ENCODE peak calls at places on chromosomes 12 and 14, in eight cellular contexts. One of them, this sample, is unnamed. For H3K4me1, the result is how much of the 10 kb centered on the place peaks cover.

GRCh38 chr14:74290415-74290814 is 12.3 kb downstream of the ABCD4 start:
- DNase-seq in stomach: no peak
- DNase-seq in IMR-90: peak
- DNase-seq in body of pancreas: no peak
- DNase-seq in CD8-positive, alpha-beta T cell: no peak
- DNase-seq in colonic mucosa: no peak
- DNase-seq in pancreas: no peak
- DNase-seq in uterus: no peak
- DNase-seq in this sample: no peak

GRCh38 chr14:52949711-52950409 is 990 bp downstream of the FERMT2 start:
- DNase-seq in colonic mucosa: no peak
- DNase-seq in CD8-positive, alpha-beta T cell: no peak
- DNase-seq in uterus: peak
- DNase-seq in IMR-90: peak
- DNase-seq in body of pancreas: no peak
- DNase-seq in pancreas: no peak
- DNase-seq in stomach: no peak
- DNase-seq in this sample: no peak

GRCh38 chr12:96261557-96261956 is 67.4 kb downstream of the ELK3 start:
- DNase-seq in colonic mucosa: no peak
- DNase-seq in uterus: no peak
- DNase-seq in stomach: no peak
- DNase-seq in CD8-positive, alpha-beta T cell: no peak
- DNase-seq in pancreas: no peak
- DNase-seq in IMR-90: peak
- DNase-seq in body of pancreas: no peak
- DNase-seq in this sample: no peak

GRCh38 chr12:126493366-126494108 is 1428.3 kb downstream of the AACS start:
- DNase-seq in IMR-90: no peak
- DNase-seq in colonic mucosa: no peak
- DNase-seq in pancreas: no peak
- DNase-seq in CD8-positive, alpha-beta T cell: no peak
- DNase-seq in uterus: no peak
- DNase-seq in body of pancreas: no peak
- DNase-seq in stomach: no peak
- DNase-seq in this sample: no peak

GRCh38 chr12:127145543-127145928 is 1121.4 kb upstream of the TMEM132C start:
- DNase-seq in uterus: no peak
- DNase-seq in pancreas: no peak
- DNase-seq in body of pancreas: no peak
- DNase-seq in CD8-positive, alpha-beta T cell: no peak
- DNase-seq in stomach: no peak
- DNase-seq in colonic mucosa: no peak
- DNase-seq in IMR-90: no peak
- DNase-seq in this sample: no peak

GRCh38 chr12:84508325-84508861 is 404.2 kb downstream of the SLC6A15 start:
- DNase-seq in IMR-90: peak
- DNase-seq in colonic mucosa: peak
- DNase-seq in CD8-positive, alpha-beta T cell: no peak
- DNase-seq in body of pancreas: no peak
- DNase-seq in stomach: no peak
- DNase-seq in pancreas: no peak
- DNase-seq in uterus: peak
- DNase-seq in this sample: no peak

GRCh38 chr14:77040309-77040994 is 11.9 kb upstream of the IRF2BPL start:
- DNase-seq in stomach: peak
- DNase-seq in body of pancreas: peak
- DNase-seq in pancreas: peak
- DNase-seq in uterus: peak
- DNase-seq in CD8-positive, alpha-beta T cell: peak
- DNase-seq in IMR-90: peak
- DNase-seq in colonic mucosa: peak
- DNase-seq in this sample: peak

GRCh38 chr12:71565568-71565967 is 98.1 kb downstream of the ZFC3H1 start:
- DNase-seq in IMR-90: no peak
- DNase-seq in uterus: no peak
- DNase-seq in body of pancreas: no peak
- DNase-seq in stomach: no peak
- DNase-seq in CD8-positive, alpha-beta T cell: no peak
- DNase-seq in colonic mucosa: no peak
- DNase-seq in pancreas: no peak
- DNase-seq in this sample: no peak

DNA sequence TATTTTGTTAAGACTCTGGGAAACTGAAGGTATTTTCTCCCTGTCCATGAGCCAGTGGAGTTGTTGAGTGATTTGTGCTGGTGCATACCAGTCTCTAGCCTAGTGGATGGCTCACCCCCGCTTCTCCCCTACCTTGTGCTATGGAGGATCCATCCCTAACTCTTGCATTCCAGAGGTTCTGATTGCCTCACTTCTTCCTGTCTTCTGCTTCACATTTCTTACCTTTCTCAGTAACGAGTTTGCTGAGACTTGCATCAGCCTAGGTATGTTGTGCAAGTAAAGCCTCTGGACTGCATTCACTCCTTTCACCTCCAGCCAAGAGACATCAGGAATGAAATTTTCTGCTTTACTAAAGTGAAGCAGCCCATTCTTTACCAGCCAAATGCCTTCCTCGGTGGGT is 391.5 kb downstream of the ZFP36L1 start:
- DNase-seq in body of pancreas: no peak
- DNase-seq in pancreas: no peak
- DNase-seq in stomach: no peak
- DNase-seq in colonic mucosa: no peak
- DNase-seq in CD8-positive, alpha-beta T cell: no peak
- DNase-seq in uterus: no peak
- DNase-seq in IMR-90: peak
- DNase-seq in this sample: no peak
- H3K27ac ChIP-seq in body of pancreas: no peak
- H3K27ac ChIP-seq in pancreas: no peak
- H3K27ac ChIP-seq in stomach: peak
- H3K27ac ChIP-seq in colonic mucosa: no peak
- H3K27ac ChIP-seq in CD8-positive, alpha-beta T cell: no peak
- H3K27ac ChIP-seq in uterus: peak
- H3K27ac ChIP-seq in IMR-90: no peak
- H3K27ac ChIP-seq in this sample: peak

GRCh38 chr14:58270628-58271027 is 26.0 kb downstream of the PSMA3 start:
- DNase-seq in stomach: no peak
- DNase-seq in body of pancreas: no peak
- DNase-seq in pancreas: no peak
- DNase-seq in colonic mucosa: no peak
- DNase-seq in CD8-positive, alpha-beta T cell: no peak
- DNase-seq in uterus: no peak
- DNase-seq in IMR-90: peak
- DNase-seq in this sample: no peak

GRCh38 chr14:58276208-58276607 is 22.1 kb upstream of the ARID4A start:
- DNase-seq in colonic mucosa: no peak
- DNase-seq in stomach: no peak
- DNase-seq in body of pancreas: no peak
- DNase-seq in pancreas: no peak
- DNase-seq in IMR-90: no peak
- DNase-seq in CD8-positive, alpha-beta T cell: no peak
- DNase-seq in uterus: no peak
- DNase-seq in this sample: no peak

GRCh38 chr14:58275527-58276190 is 22.7 kb upstream of the ARID4A start:
- DNase-seq in pancreas: no peak
- DNase-seq in body of pancreas: no peak
- DNase-seq in uterus: no peak
- DNase-seq in IMR-90: no peak
- DNase-seq in stomach: no peak
- DNase-seq in colonic mucosa: no peak
- DNase-seq in CD8-positive, alpha-beta T cell: no peak
- DNase-seq in this sample: no peak

GRCh38 chr14:58278177-58278576 is 20.2 kb upstream of the ARID4A start:
- DNase-seq in IMR-90: no peak
- DNase-seq in colonic mucosa: no peak
- DNase-seq in stomach: no peak
- DNase-seq in CD8-positive, alpha-beta T cell: no peak
- DNase-seq in uterus: no peak
- DNase-seq in body of pancreas: no peak
- DNase-seq in pancreas: no peak
- DNase-seq in this sample: no peak

DNA sequence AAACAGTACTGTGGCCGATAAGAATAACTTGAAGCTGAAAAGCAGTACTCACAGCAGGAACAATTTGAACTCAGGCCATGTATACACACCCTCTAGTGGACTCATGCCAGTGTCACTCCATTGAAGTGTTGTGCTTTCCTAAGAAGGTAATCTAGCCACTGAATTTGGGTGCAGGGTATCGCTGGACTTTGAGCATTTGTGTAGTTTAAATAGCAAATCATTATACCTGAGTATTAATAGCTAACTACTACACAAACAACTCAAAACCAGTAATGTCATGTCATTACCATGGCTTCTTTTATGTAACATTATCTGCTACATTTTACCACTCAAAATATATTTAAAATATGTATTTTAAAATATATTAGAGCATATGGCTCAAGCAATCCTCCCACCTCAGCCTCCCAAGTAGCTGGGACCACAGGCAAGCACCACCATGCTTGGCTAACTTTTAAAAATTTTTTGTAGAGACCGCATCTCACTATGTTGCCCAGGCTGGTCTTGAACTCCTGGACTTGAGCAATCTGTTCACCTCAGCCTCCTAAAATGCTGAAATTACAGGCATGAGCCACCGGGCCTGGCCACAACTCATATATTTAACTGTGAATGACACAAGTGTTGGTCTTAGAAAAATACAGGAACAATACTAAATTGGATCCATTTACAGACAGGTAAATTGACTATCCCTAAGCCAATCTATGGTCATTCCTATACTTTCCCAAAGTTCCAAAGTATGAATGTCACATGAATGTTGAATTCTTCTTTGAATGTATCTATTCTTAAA is 25.6 kb upstream of the ARID4A start:
- DNase-seq in colonic mucosa: peak
- DNase-seq in body of pancreas: peak
- DNase-seq in IMR-90: peak
- DNase-seq in CD8-positive, alpha-beta T cell: no peak
- DNase-seq in stomach: peak
- DNase-seq in pancreas: peak
- DNase-seq in uterus: no peak
- DNase-seq in this sample: no peak
- TF ChIP-seq CTCF in colonic mucosa: peak
- TF ChIP-seq CTCF in body of pancreas: no peak
- TF ChIP-seq CTCF in IMR-90: peak
- TF ChIP-seq CTCF in CD8-positive, alpha-beta T cell: no peak
- TF ChIP-seq CTCF in stomach: no peak
- TF ChIP-seq CTCF in pancreas: no peak
- TF ChIP-seq CTCF in uterus: no peak
- TF ChIP-seq CTCF in this sample: no peak

GRCh38 chr14:25001096-25001982 is 48.6 kb downstream of the STXBP6 start:
- DNase-seq in stomach: no peak
- DNase-seq in CD8-positive, alpha-beta T cell: no peak
- DNase-seq in IMR-90: peak
- DNase-seq in body of pancreas: no peak
- DNase-seq in colonic mucosa: no peak
- DNase-seq in uterus: no peak
- DNase-seq in pancreas: no peak
- DNase-seq in this sample: no peak

GRCh38 chr14:25006961-25007795 is 42.8 kb downstream of the STXBP6 start:
- DNase-seq in CD8-positive, alpha-beta T cell: no peak
- DNase-seq in uterus: no peak
- DNase-seq in stomach: no peak
- DNase-seq in pancreas: no peak
- DNase-seq in colonic mucosa: no peak
- DNase-seq in IMR-90: peak
- DNase-seq in body of pancreas: no peak
- DNase-seq in this sample: no peak

GRCh38 chr14:25004389-25004809 is 45.5 kb downstream of the STXBP6 start:
- DNase-seq in uterus: no peak
- DNase-seq in body of pancreas: no peak
- DNase-seq in pancreas: no peak
- DNase-seq in CD8-positive, alpha-beta T cell: no peak
- DNase-seq in stomach: no peak
- DNase-seq in colonic mucosa: no peak
- DNase-seq in IMR-90: no peak
- DNase-seq in this sample: no peak

GRCh38 chr14:25006031-25006430 is 43.9 kb downstream of the STXBP6 start:
- DNase-seq in CD8-positive, alpha-beta T cell: no peak
- DNase-seq in body of pancreas: no peak
- DNase-seq in colonic mucosa: no peak
- DNase-seq in stomach: no peak
- DNase-seq in uterus: no peak
- DNase-seq in pancreas: no peak
- DNase-seq in IMR-90: no peak
- DNase-seq in this sample: no peak

DNA sequence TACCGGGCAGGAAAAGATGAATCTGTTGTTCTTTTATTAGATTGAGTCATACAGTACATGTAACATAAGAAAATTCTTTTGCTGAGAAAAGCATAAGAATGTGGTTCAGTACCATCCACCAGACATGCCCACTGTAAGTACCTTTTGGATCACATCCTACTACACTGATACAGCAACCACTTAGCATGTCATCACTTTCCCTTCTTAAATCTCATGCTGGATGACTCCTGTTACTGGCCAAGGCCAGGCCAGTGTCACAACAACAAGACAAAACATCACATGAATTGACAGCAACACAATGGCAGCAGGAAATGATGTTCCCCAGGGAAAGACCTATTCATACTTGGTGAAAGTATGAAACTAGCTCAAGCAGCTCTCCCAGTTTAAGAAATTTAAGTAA is 46.4 kb downstream of the STXBP6 start:
- DNase-seq in IMR-90: peak
- DNase-seq in pancreas: no peak
- DNase-seq in uterus: no peak
- DNase-seq in CD8-positive, alpha-beta T cell: no peak
- DNase-seq in stomach: no peak
- DNase-seq in colonic mucosa: no peak
- DNase-seq in body of pancreas: no peak
- DNase-seq in this sample: no peak
- H3K4me1 ChIP-seq in IMR-90: under half
- H3K4me1 ChIP-seq in pancreas: under half
- H3K4me1 ChIP-seq in uterus: under half
- H3K4me1 ChIP-seq in CD8-positive, alpha-beta T cell: under half
- H3K4me1 ChIP-seq in stomach: under half
- H3K4me1 ChIP-seq in colonic mucosa: under half
- H3K4me1 ChIP-seq in body of pancreas: under half
- H3K4me1 ChIP-seq in this sample: under half

GRCh38 chr14:65720743-65721142 is 308.2 kb downstream of the FUT8 start:
- DNase-seq in body of pancreas: no peak
- DNase-seq in stomach: no peak
- DNase-seq in IMR-90: no peak
- DNase-seq in colonic mucosa: no peak
- DNase-seq in pancreas: no peak
- DNase-seq in CD8-positive, alpha-beta T cell: no peak
- DNase-seq in uterus: no peak
- DNase-seq in this sample: no peak

GRCh38 chr14:65720171-65720570 is 307.6 kb downstream of the FUT8 start:
- DNase-seq in colonic mucosa: no peak
- DNase-seq in IMR-90: no peak
- DNase-seq in uterus: no peak
- DNase-seq in CD8-positive, alpha-beta T cell: no peak
- DNase-seq in pancreas: no peak
- DNase-seq in body of pancreas: no peak
- DNase-seq in stomach: no peak
- DNase-seq in this sample: no peak

GRCh38 chr14:65723348-65723747 is 310.8 kb downstream of the FUT8 start:
- DNase-seq in uterus: no peak
- DNase-seq in pancreas: no peak
- DNase-seq in IMR-90: no peak
- DNase-seq in colonic mucosa: no peak
- DNase-seq in CD8-positive, alpha-beta T cell: no peak
- DNase-seq in body of pancreas: no peak
- DNase-seq in stomach: no peak
- DNase-seq in this sample: no peak

DNA sequence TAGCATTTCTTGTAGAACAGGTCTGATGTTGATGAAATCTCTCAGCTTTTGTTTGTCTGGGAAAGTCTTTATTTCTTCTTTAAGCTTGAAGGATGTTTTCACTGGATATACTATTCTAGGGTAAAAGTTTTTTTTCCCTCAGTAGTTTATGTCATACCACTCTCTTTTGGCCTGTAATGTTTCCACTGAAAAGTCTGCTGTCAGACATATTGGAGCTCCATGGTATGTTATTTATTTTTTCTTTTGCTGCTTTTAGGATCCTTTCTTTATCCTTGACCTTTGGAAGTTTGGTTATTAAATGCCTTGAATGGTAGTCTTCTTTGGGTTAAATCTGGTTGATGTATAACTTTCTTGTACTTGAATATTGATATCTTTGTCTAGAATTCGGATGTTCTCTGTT is 306.1 kb downstream of the FUT8 start:
- DNase-seq in uterus: no peak
- DNase-seq in pancreas: no peak
- DNase-seq in stomach: no peak
- DNase-seq in body of pancreas: no peak
- DNase-seq in colonic mucosa: no peak
- DNase-seq in CD8-positive, alpha-beta T cell: no peak
- DNase-seq in IMR-90: no peak
- DNase-seq in this sample: no peak
- H3K27ac ChIP-seq in uterus: no peak
- H3K27ac ChIP-seq in pancreas: no peak
- H3K27ac ChIP-seq in stomach: no peak
- H3K27ac ChIP-seq in body of pancreas: no peak
- H3K27ac ChIP-seq in colonic mucosa: no peak
- H3K27ac ChIP-seq in CD8-positive, alpha-beta T cell: no peak
- H3K27ac ChIP-seq in IMR-90: no peak
- H3K27ac ChIP-seq in this sample: no peak